ENCODE peak calls at places on chromosomes 2 and 18, in ten cellular contexts. M is GM12891; I is fibroblast of mammary gland; K is naive thymus-derived CD8-positive, alpha-beta T cell; C is HuH-7.5; P is Right ventricle myocardium inferior; A is NAMALWA; L is ELR; D is activated naive CD8-positive, alpha-beta T cell treated with anti-CD3 and anti-CD28 coated beads, Interleukin-2, amount 50 U/mL, for 24 hours; Y is transverse colon. F is an unnamed sample.

GRCh38 chr18:63869374-63869773 is 18.1 kb upstream of the SERPINB2 start:
- DNase-seq in L (peak), I (peak), K (no peak), D (no peak), P (no peak), M (no peak), A (no peak), Y (no peak), C (no peak), F (no peak)

GRCh38 chr18:23972416-23972815 is 42.1 kb upstream of the TTC39C start:
- DNase-seq in K (no peak), L (no peak), Y (no peak), M (no peak), D (no peak), I (no peak), P (no peak), A (no peak), C (no peak), F (no peak)

GRCh38 chr2:8543412-8544167 is 138.3 kb upstream of the ID2 start:
- DNase-seq in P (peak), D (peak), L (peak), C (no peak), M (peak), K (peak), A (peak), I (peak), Y (peak), F (peak)

GRCh38 chr18:26468931-26469340 is 79.4 kb downstream of the KCTD1 start:
- DNase-seq in I (no peak), L (peak), M (peak), A (peak), D (peak), Y (peak), P (no peak), C (peak), K (no peak), F (no peak)

GRCh38 chr18:62678847-62679535 is 36.4 kb upstream of the PHLPP1 start:
- DNase-seq in K (no peak), P (no peak), I (no peak), L (no peak), D (no peak), A (no peak), C (no peak), M (no peak), Y (no peak), F (no peak)

GRCh38 chr2:127618551-127618950 is 27.4 kb upstream of the GPR17 start:
- DNase-seq in M (no peak), I (no peak), D (no peak), Y (no peak), A (no peak), L (peak), K (no peak), C (no peak), P (no peak), F (no peak)

GRCh38 chr2:177030391-177031000 is 182.1 kb upstream of the HNRNPA3 start:
- DNase-seq in D (no peak), K (no peak), I (no peak), L (no peak), P (no peak), M (no peak), Y (no peak), C (no peak), A (no peak), F (no peak)

GRCh38 chr2:42747422-42747821 is 16.5 kb downstream of the OXER1 start:
- DNase-seq in C (no peak), D (no peak), K (no peak), M (no peak), P (no peak), L (no peak), A (no peak), Y (no peak), I (no peak), F (no peak)

GRCh38 chr2:232927793-232928563 is 57.9 kb downstream of the SNORC start:
- DNase-seq in Y (no peak), A (no peak), M (peak), K (no peak), I (no peak), P (no peak), C (no peak), D (no peak), L (no peak), F (no peak)

GRCh38 chr2:150859162-150859561 is 371.7 kb upstream of the RND3 start:
- DNase-seq in L (no peak), A (no peak), C (no peak), K (no peak), M (no peak), D (no peak), I (no peak), Y (no peak), P (no peak), F (no peak)

GRCh38 chr2:608711-609110 is 68.5 kb downstream of the TMEM18 start:
- DNase-seq in I (no peak), D (no peak), L (no peak), P (no peak), Y (no peak), A (no peak), K (no peak), C (no peak), M (no peak), F (no peak)

GRCh38 chr2:9951522-9952285 is at the start of gene GRHL1:
- DNase-seq in P (peak), C (peak), I (peak), K (peak), D (peak), A (peak), M (peak), L (peak), Y (peak), F (peak)

GRCh38 chr2:102439065-102439695 is 16.2 kb downstream of the IL18RAP start:
- DNase-seq in L (peak), P (no peak), Y (no peak), C (no peak), A (no peak), I (peak), K (no peak), D (no peak), M (no peak), F (no peak)

GRCh38 chr18:46413684-46414083 is 243.3 kb downstream of the LOXHD1 start:
- DNase-seq in C (no peak), P (no peak), M (no peak), L (no peak), I (no peak), D (no peak), Y (no peak), A (no peak), K (no peak), F (no peak)

GRCh38 chr18:35634376-35634775 is 52.8 kb downstream of the GALNT1 start:
- DNase-seq in C (no peak), Y (no peak), M (no peak), D (no peak), L (peak), P (no peak), A (no peak), K (no peak), I (peak), F (no peak)

GRCh38 chr2:240503375-240503774 is 54.4 kb downstream of the ANKMY1 start:
- DNase-seq in L (no peak), K (no peak), C (no peak), I (no peak), A (no peak), P (no peak), M (no peak), Y (no peak), D (no peak), F (no peak)

GRCh38 chr2:203905661-203906060 is 30.9 kb upstream of the ICOS start:
- DNase-seq in P (no peak), Y (no peak), L (no peak), A (no peak), C (no peak), K (no peak), D (no peak), M (no peak), I (peak), F (no peak)

GRCh38 chr2:119338826-119339561 is 27.6 kb downstream of the C2orf76 start:
- DNase-seq in Y (peak), D (peak), K (peak), I (no peak), L (no peak), P (no peak), A (peak), M (peak), C (no peak), F (peak)

GRCh38 chr2:11773111-11773510 is 26.7 kb downstream of the LPIN1 start:
- DNase-seq in K (no peak), L (no peak), I (no peak), D (no peak), C (no peak), P (no peak), A (no peak), Y (no peak), M (no peak), F (no peak)

GRCh38 chr18:23926590-23926989 is 88.0 kb upstream of the TTC39C start:
- DNase-seq in A (no peak), Y (no peak), C (no peak), P (no peak), I (no peak), D (no peak), M (no peak), L (no peak), K (no peak), F (no peak)

GRCh38 chr2:241702405-241703127 is 727 bp downstream of the ING5 start:
- DNase-seq in D (peak), K (peak), P (peak), C (peak), A (peak), I (no peak), L (peak), M (peak), Y (peak), F (peak)

GRCh38 chr2:76640905-76641304 is 881.3 kb downstream of the LRRTM4 start:
- DNase-seq in Y (no peak), L (no peak), K (no peak), C (no peak), M (no peak), D (no peak), P (no peak), A (no peak), I (no peak), F (no peak)

GRCh38 chr2:33365264-33365663 is 111.2 kb upstream of the RASGRP3 start:
- DNase-seq in A (no peak), P (no peak), Y (no peak), K (no peak), D (no peak), M (no peak), L (no peak), C (no peak), I (no peak), F (no peak)

GRCh38 chr18:45554070-45554767 is 61.1 kb upstream of the SLC14A2 start:
- DNase-seq in L (no peak), Y (no peak), C (no peak), D (no peak), K (no peak), I (no peak), P (no peak), M (no peak), A (no peak), F (no peak)

GRCh38 chr2:145350011-145350410 is 830.1 kb upstream of the ZEB2 start:
- DNase-seq in K (no peak), Y (no peak), M (no peak), C (no peak), D (no peak), I (peak), P (no peak), L (peak), A (no peak), F (no peak)

GRCh38 chr18:26568926-26569700 is 20.8 kb upstream of the KCTD1 start:
- DNase-seq in I (no peak), L (no peak), A (no peak), K (no peak), P (no peak), D (no peak), M (no peak), C (no peak), Y (no peak), F (no peak)

GRCh38 chr2:197591706-197592072 is 75.8 kb downstream of the MOB4 start:
- DNase-seq in P (no peak), M (no peak), L (no peak), A (no peak), Y (no peak), C (no peak), I (no peak), K (no peak), D (no peak), F (no peak)

GRCh38 chr2:240389302-240389805 is 46.1 kb upstream of the GPC1 start:
- DNase-seq in P (no peak), I (no peak), Y (no peak), D (no peak), L (no peak), K (no peak), C (no peak), M (no peak), A (no peak), F (no peak)

GRCh38 chr18:55988537-55988936 is 400.5 kb upstream of the TCF4 start:
- DNase-seq in D (no peak), Y (no peak), K (no peak), L (peak), M (no peak), A (peak), C (no peak), I (no peak), P (no peak), F (no peak)

GRCh38 chr2:23286765-23287155 is 98.2 kb upstream of the KLHL29 start:
- DNase-seq in M (no peak), Y (peak), P (no peak), D (no peak), C (no peak), A (no peak), K (no peak), I (peak), L (peak), F (no peak)

GRCh38 chr2:151640087-151640486 is 94.2 kb downstream of the NEB start:
- DNase-seq in Y (no peak), K (no peak), P (no peak), A (no peak), D (no peak), C (no peak), I (no peak), L (no peak), M (no peak), F (no peak)

GRCh38 chr2:230267556-230267955 is 42.0 kb downstream of the SP140 start:
- DNase-seq in C (no peak), Y (no peak), A (no peak), D (no peak), M (no peak), I (no peak), L (no peak), P (no peak), K (no peak), F (no peak)